ENCODE peak calls at places on chromosome 20, in six cellular contexts. Z is type B pancreatic cell, C is tibial artery, D is PC-9, E is HCT116, N is hepatocyte. S is an unnamed sample.

GRCh38 chr20:4697189-4697873 is 24.4 kb upstream of the PRND start:
- DNase-seq in Z (no peak), C (no peak), D (no peak), E (no peak), N (no peak), S (peak; percentile 57)

GRCh38 chr20:31695849-31696804 is 26.5 kb downstream of the BCL2L1 start:
- DNase-seq in Z (no peak), C (no peak), D (peak; percentile 99), E (peak; percentile 84), N (peak; percentile 80), S (no peak)

GRCh38 chr20:41245086-41245707 is 72.3 kb downstream of the ZHX3 start:
- DNase-seq in Z (no peak), C (no peak), D (no peak), E (no peak), N (no peak), S (no peak)

GRCh38 chr20:32231847-32232246 is 24.2 kb downstream of the POFUT1 start:
- DNase-seq in Z (no peak), C (no peak), D (no peak), E (no peak), N (peak; percentile 57), S (no peak)

GRCh38 chr20:63128956-63129355 is 87.0 kb downstream of the YTHDF1 start:
- DNase-seq in Z (peak; percentile 65), C (peak; percentile 31), D (no peak), E (no peak), N (no peak), S (peak; percentile 84)

GRCh38 chr20:38875170-38875993 is 50.8 kb upstream of the FAM83D start:
- DNase-seq in Z (no peak), C (no peak), D (peak; percentile 8), E (no peak), N (no peak), S (no peak)

GRCh38 chr20:63520594-63520938 is at the start of gene PPDPF:
- DNase-seq in Z (peak; percentile 90), C (peak; percentile 88), D (no peak), E (no peak), N (peak; percentile 95), S (peak; percentile 94)

GRCh38 chr20:11216451-11217314 is 542.9 kb upstream of the JAG1 start:
- DNase-seq in Z (no peak), C (no peak), D (no peak), E (no peak), N (peak; percentile 13), S (no peak)

GRCh38 chr20:43388267-43389081 is 69.2 kb upstream of the SRSF6 start:
- DNase-seq in Z (no peak), C (no peak), D (no peak), E (no peak), N (no peak), S (no peak)

GRCh38 chr20:57482148-57482547 is 42.8 kb downstream of the CTCFL start:
- DNase-seq in Z (no peak), C (peak; percentile 23), D (no peak), E (no peak), N (no peak), S (no peak)

GRCh38 chr20:37251836-37252477 is 9.7 kb downstream of the GHRH start:
- DNase-seq in Z (no peak), C (no peak), D (no peak), E (no peak), N (no peak), S (no peak)

GRCh38 chr20:43293068-43293786 is 103.5 kb upstream of the PTPRT start:
- DNase-seq in Z (no peak), C (no peak), D (no peak), E (no peak), N (no peak), S (no peak)

GRCh38 chr20:64049060-64049886 is at the start of gene SOX18:
- DNase-seq in Z (no peak), C (no peak), D (no peak), E (no peak), N (peak; percentile 69), S (no peak)

GRCh38 chr20:50380697-50381040 is 129.5 kb upstream of the PTPN1 start:
- DNase-seq in Z (no peak), C (no peak), D (no peak), E (no peak), N (peak; percentile 32), S (no peak)

GRCh38 chr20:16350465-16350864 is 222.8 kb downstream of the KIF16B start:
- DNase-seq in Z (no peak), C (no peak), D (no peak), E (no peak), N (no peak), S (no peak)

GRCh38 chr20:48730977-48731376 is 96.8 kb downstream of the PREX1 start:
- DNase-seq in Z (no peak), C (no peak), D (no peak), E (no peak), N (no peak), S (no peak)

GRCh38 chr20:48729538-48729937 is 98.3 kb downstream of the PREX1 start:
- DNase-seq in Z (no peak), C (no peak), D (no peak), E (no peak), N (no peak), S (no peak)

GRCh38 chr20:48725589-48725991 is 102.2 kb downstream of the PREX1 start:
- DNase-seq in Z (no peak), C (no peak), D (peak; percentile 56), E (peak; percentile 21), N (no peak), S (no peak)

GRCh38 chr20:48727226-48727625 is 100.6 kb downstream of the PREX1 start:
- DNase-seq in Z (no peak), C (no peak), D (no peak), E (no peak), N (no peak), S (no peak)

DNA sequence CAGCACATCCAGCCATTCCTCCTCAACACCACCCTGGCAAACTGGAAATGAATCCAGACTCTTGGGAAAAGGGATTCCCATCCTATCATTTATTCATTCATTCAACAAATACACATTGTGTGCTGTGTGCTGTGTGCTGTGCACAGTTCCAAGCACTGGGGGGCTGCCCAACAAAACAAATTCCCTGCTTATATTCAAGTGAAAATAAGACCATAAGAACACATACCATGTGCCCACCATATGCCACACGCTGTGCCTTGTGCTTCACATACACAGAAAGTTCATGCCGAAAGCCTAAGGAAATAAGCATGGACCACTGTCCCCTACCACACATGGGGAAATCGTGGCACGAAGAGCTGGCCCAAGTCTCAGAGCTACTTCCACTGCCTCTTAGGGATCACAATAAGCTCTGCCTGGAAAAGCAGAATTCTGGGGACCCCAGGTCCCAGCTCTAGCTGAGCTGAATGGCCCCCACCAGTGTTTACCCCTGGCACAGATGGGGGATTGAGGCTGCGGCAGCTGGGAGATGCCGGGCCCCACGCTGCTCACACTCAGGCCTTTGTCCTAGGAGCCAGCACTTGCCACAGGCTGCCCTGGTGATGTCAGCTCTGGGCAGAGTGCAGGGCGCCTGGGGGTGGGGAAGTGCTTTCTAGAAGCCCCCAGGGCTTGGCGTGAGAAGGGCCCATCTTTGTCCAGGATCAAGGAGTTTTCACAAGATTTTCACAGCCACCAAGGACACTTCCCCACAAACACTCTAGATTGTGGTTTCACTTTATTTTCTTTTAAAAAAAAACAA is 99.6 kb downstream of the PREX1 start:
- DNase-seq in Z (no peak), C (no peak), D (no peak), E (no peak), N (no peak), S (no peak)
- TF ChIP-seq CTCF in Z (no peak), C (no peak), D (no peak), E (no peak), N (no peak), S (no peak)

GRCh38 chr20:44784688-44785087 is 25.7 kb downstream of the RIMS4 start:
- DNase-seq in Z (no peak), C (no peak), D (no peak), E (no peak), N (no peak), S (no peak)

GRCh38 chr20:44787299-44787698 is 23.0 kb downstream of the RIMS4 start:
- DNase-seq in Z (no peak), C (no peak), D (no peak), E (no peak), N (no peak), S (no peak)

GRCh38 chr20:44781791-44782190 is 28.6 kb downstream of the RIMS4 start:
- DNase-seq in Z (no peak), C (no peak), D (no peak), E (no peak), N (no peak), S (no peak)

GRCh38 chr20:44788706-44789456 is 21.5 kb downstream of the RIMS4 start:
- DNase-seq in Z (no peak), C (no peak), D (no peak), E (no peak), N (no peak), S (no peak)

DNA sequence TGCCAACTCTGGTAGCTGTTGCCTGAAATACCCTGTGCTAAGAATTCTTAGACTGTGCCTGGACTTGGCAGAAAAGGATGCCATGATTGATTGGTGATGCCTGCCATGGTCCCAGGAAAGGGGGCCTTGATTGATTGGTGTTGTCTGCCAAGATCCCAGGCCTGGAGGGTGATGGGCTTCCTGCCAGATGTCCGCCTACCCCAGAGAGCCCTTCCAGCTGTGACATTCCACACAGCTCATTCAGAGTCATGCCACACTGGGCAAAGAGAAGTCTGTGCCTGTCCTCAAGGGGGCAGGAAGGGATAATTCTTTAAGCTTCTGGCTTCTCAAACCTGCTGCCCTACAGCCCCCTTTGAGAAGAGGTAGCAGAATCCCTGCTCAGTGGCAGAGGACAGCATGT is 24.6 kb downstream of the RIMS4 start:
- DNase-seq in Z (no peak), C (no peak), D (no peak), E (no peak), N (no peak), S (no peak)
- TF ChIP-seq CTCF in Z (no peak), C (peak; percentile 17), D (no peak), E (peak; percentile 7), N (no peak), S (peak; percentile 29)

DNA sequence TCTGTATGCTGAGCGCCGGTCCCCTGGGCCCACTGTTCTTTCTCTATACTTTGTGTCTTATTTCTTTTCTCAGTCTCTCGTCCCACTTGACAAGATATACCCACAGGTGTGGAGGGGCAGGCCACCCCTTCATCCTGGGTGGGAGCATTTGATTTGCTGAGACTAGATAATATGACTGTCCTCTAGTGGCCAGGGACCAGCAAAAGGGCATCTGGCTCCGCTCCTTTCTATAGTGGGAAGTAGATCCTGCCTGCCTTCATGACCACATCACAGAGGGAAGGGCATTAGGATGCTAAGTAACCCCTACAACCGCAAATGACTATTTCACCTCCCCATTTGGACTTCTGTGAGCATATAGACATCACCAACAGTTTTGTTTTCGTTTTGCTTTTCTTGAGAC is 64.5 kb downstream of the TRMT6 start:
- DNase-seq in Z (no peak), C (no peak), D (no peak), E (no peak), N (no peak), S (no peak)
- TF ChIP-seq CTCF in Z (no peak), C (no peak), D (no peak), E (no peak), N (no peak), S (no peak)

GRCh38 chr20:20439602-20440001 is 71.7 kb downstream of the INSM1 start:
- DNase-seq in Z (no peak), C (no peak), D (no peak), E (no peak), N (no peak), S (no peak)

GRCh38 chr20:20435453-20435852 is 67.5 kb downstream of the INSM1 start:
- DNase-seq in Z (no peak), C (no peak), D (no peak), E (no peak), N (no peak), S (no peak)

GRCh38 chr20:20436689-20437088 is 68.8 kb downstream of the INSM1 start:
- DNase-seq in Z (no peak), C (no peak), D (no peak), E (no peak), N (no peak), S (no peak)

GRCh38 chr20:20440473-20440872 is 72.6 kb downstream of the INSM1 start:
- DNase-seq in Z (no peak), C (no peak), D (no peak), E (no peak), N (no peak), S (no peak)

GRCh38 chr20:20437314-20437713 is 69.4 kb downstream of the INSM1 start:
- DNase-seq in Z (no peak), C (no peak), D (no peak), E (no peak), N (no peak), S (no peak)
- TF ChIP-seq CTCF in Z (no peak), C (no peak), D (no peak), E (no peak), N (no peak), S (no peak)

S was measured in osteocyte.